ENCODE peak calls at places on chromosome 15, in seven cellular contexts. One of them, this sample, is unnamed.

GRCh38 chr15:60464836-60465630 is 13.9 kb downstream of the ICE2 start:
- DNase-seq in activated T-cell treated with anti-CD3 and anti-CD28 coated beads for 4 hours: no peak
- DNase-seq in lower lobe of right lung: no peak
- DNase-seq in NCI-H460: no peak
- DNase-seq in T47D: no peak
- DNase-seq in ACHN: no peak
- DNase-seq in NAMALWA: no peak
- DNase-seq in this sample: no peak

GRCh38 chr15:89106200-89106599 is 17.9 kb downstream of the ABHD2 start:
- DNase-seq in activated T-cell treated with anti-CD3 and anti-CD28 coated beads for 4 hours: no peak
- DNase-seq in lower lobe of right lung: no peak
- DNase-seq in NCI-H460: no peak
- DNase-seq in T47D: no peak
- DNase-seq in ACHN: no peak
- DNase-seq in NAMALWA: no peak
- DNase-seq in this sample: no peak

GRCh38 chr15:36814708-36815107 is 235.3 kb downstream of the CDIN1 start:
- DNase-seq in activated T-cell treated with anti-CD3 and anti-CD28 coated beads for 4 hours: no peak
- DNase-seq in lower lobe of right lung: no peak
- DNase-seq in NCI-H460: no peak
- DNase-seq in T47D: no peak
- DNase-seq in ACHN: no peak
- DNase-seq in NAMALWA: no peak
- DNase-seq in this sample: no peak

GRCh38 chr15:85872125-85872524 is 77.4 kb upstream of the KLHL25 start:
- DNase-seq in activated T-cell treated with anti-CD3 and anti-CD28 coated beads for 4 hours: no peak
- DNase-seq in lower lobe of right lung: no peak
- DNase-seq in NCI-H460: no peak
- DNase-seq in T47D: no peak
- DNase-seq in ACHN: no peak
- DNase-seq in NAMALWA: no peak
- DNase-seq in this sample: no peak

GRCh38 chr15:95262866-95263564 is 1031.7 kb downstream of the MCTP2 start:
- DNase-seq in activated T-cell treated with anti-CD3 and anti-CD28 coated beads for 4 hours: no peak
- DNase-seq in lower lobe of right lung: no peak
- DNase-seq in NCI-H460: no peak
- DNase-seq in T47D: no peak
- DNase-seq in ACHN: no peak
- DNase-seq in NAMALWA: no peak
- DNase-seq in this sample: no peak

GRCh38 chr15:83205725-83206324 is 1.8 kb downstream of the HDGFL3 start:
- DNase-seq in activated T-cell treated with anti-CD3 and anti-CD28 coated beads for 4 hours: no peak
- DNase-seq in lower lobe of right lung: no peak
- DNase-seq in NCI-H460: no peak
- DNase-seq in T47D: no peak
- DNase-seq in ACHN: peak; percentile 29
- DNase-seq in NAMALWA: peak; percentile 16
- DNase-seq in this sample: no peak

GRCh38 chr15:63362196-63362595 is 19.4 kb downstream of the CA12 start:
- DNase-seq in activated T-cell treated with anti-CD3 and anti-CD28 coated beads for 4 hours: no peak
- DNase-seq in lower lobe of right lung: no peak
- DNase-seq in NCI-H460: no peak
- DNase-seq in T47D: no peak
- DNase-seq in ACHN: peak; percentile 31
- DNase-seq in NAMALWA: no peak
- DNase-seq in this sample: no peak

GRCh38 chr15:77208222-77208621 is 137.3 kb upstream of the TSPAN3 start:
- DNase-seq in activated T-cell treated with anti-CD3 and anti-CD28 coated beads for 4 hours: no peak
- DNase-seq in lower lobe of right lung: no peak
- DNase-seq in NCI-H460: no peak
- DNase-seq in T47D: no peak
- DNase-seq in ACHN: no peak
- DNase-seq in NAMALWA: no peak
- DNase-seq in this sample: no peak

GRCh38 chr15:69820819-69821218 is 276.9 kb downstream of the TLE3 start:
- DNase-seq in activated T-cell treated with anti-CD3 and anti-CD28 coated beads for 4 hours: no peak
- DNase-seq in lower lobe of right lung: no peak
- DNase-seq in NCI-H460: no peak
- DNase-seq in T47D: no peak
- DNase-seq in ACHN: no peak
- DNase-seq in NAMALWA: no peak
- DNase-seq in this sample: no peak

GRCh38 chr15:80526556-80527340 is 122.6 kb downstream of the ARNT2 start:
- DNase-seq in activated T-cell treated with anti-CD3 and anti-CD28 coated beads for 4 hours: no peak
- DNase-seq in lower lobe of right lung: no peak
- DNase-seq in NCI-H460: no peak
- DNase-seq in T47D: no peak
- DNase-seq in ACHN: no peak
- DNase-seq in NAMALWA: no peak
- DNase-seq in this sample: no peak

GRCh38 chr15:81001180-81002003 is 669 bp downstream of the TLNRD1 start:
- DNase-seq in activated T-cell treated with anti-CD3 and anti-CD28 coated beads for 4 hours: no peak
- DNase-seq in lower lobe of right lung: peak; percentile 77
- DNase-seq in NCI-H460: no peak
- DNase-seq in T47D: peak; percentile 46
- DNase-seq in ACHN: peak; percentile 39
- DNase-seq in NAMALWA: peak; percentile 55
- DNase-seq in this sample: peak; percentile 60

GRCh38 chr15:77865701-77866100 is 211.8 kb downstream of the TBC1D2B start:
- DNase-seq in activated T-cell treated with anti-CD3 and anti-CD28 coated beads for 4 hours: no peak
- DNase-seq in lower lobe of right lung: peak; percentile 27
- DNase-seq in NCI-H460: no peak
- DNase-seq in T47D: no peak
- DNase-seq in ACHN: no peak
- DNase-seq in NAMALWA: no peak
- DNase-seq in this sample: no peak

GRCh38 chr15:98743177-98743576 is 94.8 kb downstream of the IGF1R start:
- DNase-seq in activated T-cell treated with anti-CD3 and anti-CD28 coated beads for 4 hours: no peak
- DNase-seq in lower lobe of right lung: no peak
- DNase-seq in NCI-H460: no peak
- DNase-seq in T47D: no peak
- DNase-seq in ACHN: no peak
- DNase-seq in NAMALWA: no peak
- DNase-seq in this sample: no peak

GRCh38 chr15:40358492-40359353 is 704 bp downstream of the DISP2 start:
- DNase-seq in activated T-cell treated with anti-CD3 and anti-CD28 coated beads for 4 hours: peak; percentile 24
- DNase-seq in lower lobe of right lung: no peak
- DNase-seq in NCI-H460: no peak
- DNase-seq in T47D: no peak
- DNase-seq in ACHN: no peak
- DNase-seq in NAMALWA: peak; percentile 45
- DNase-seq in this sample: no peak

GRCh38 chr15:68205558-68205944 is 419 bp upstream of the CALML4 start:
- DNase-seq in activated T-cell treated with anti-CD3 and anti-CD28 coated beads for 4 hours: no peak
- DNase-seq in lower lobe of right lung: no peak
- DNase-seq in NCI-H460: no peak
- DNase-seq in T47D: no peak
- DNase-seq in ACHN: no peak
- DNase-seq in NAMALWA: no peak
- DNase-seq in this sample: no peak

GRCh38 chr15:53034767-53035245 is 244.7 kb upstream of the ONECUT1 start:
- DNase-seq in activated T-cell treated with anti-CD3 and anti-CD28 coated beads for 4 hours: no peak
- DNase-seq in lower lobe of right lung: no peak
- DNase-seq in NCI-H460: no peak
- DNase-seq in T47D: no peak
- DNase-seq in ACHN: no peak
- DNase-seq in NAMALWA: no peak
- DNase-seq in this sample: no peak

GRCh38 chr15:35141743-35142356 is 56.8 kb upstream of the NANOGP8 start:
- DNase-seq in activated T-cell treated with anti-CD3 and anti-CD28 coated beads for 4 hours: no peak
- DNase-seq in lower lobe of right lung: no peak
- DNase-seq in NCI-H460: no peak
- DNase-seq in T47D: no peak
- DNase-seq in ACHN: no peak
- DNase-seq in NAMALWA: no peak
- DNase-seq in this sample: no peak

GRCh38 chr15:69553686-69554085 is 101.1 kb downstream of the RPLP1 start:
- DNase-seq in activated T-cell treated with anti-CD3 and anti-CD28 coated beads for 4 hours: no peak
- DNase-seq in lower lobe of right lung: no peak
- DNase-seq in NCI-H460: no peak
- DNase-seq in T47D: no peak
- DNase-seq in ACHN: no peak
- DNase-seq in NAMALWA: no peak
- DNase-seq in this sample: no peak

GRCh38 chr15:48963524-48964113 is at the start of gene SHC4:
- DNase-seq in activated T-cell treated with anti-CD3 and anti-CD28 coated beads for 4 hours: no peak
- DNase-seq in lower lobe of right lung: no peak
- DNase-seq in NCI-H460: peak; percentile 67
- DNase-seq in T47D: peak; percentile 68
- DNase-seq in ACHN: peak; percentile 81
- DNase-seq in NAMALWA: peak; percentile 8
- DNase-seq in this sample: no peak

GRCh38 chr15:83413054-83413719 is 34.0 kb upstream of the SH3GL3 start:
- DNase-seq in activated T-cell treated with anti-CD3 and anti-CD28 coated beads for 4 hours: no peak
- DNase-seq in lower lobe of right lung: no peak
- DNase-seq in NCI-H460: no peak
- DNase-seq in T47D: no peak
- DNase-seq in ACHN: no peak
- DNase-seq in NAMALWA: no peak
- DNase-seq in this sample: no peak

GRCh38 chr15:72117448-72117697 is 577 bp downstream of the MYO9A start:
- DNase-seq in activated T-cell treated with anti-CD3 and anti-CD28 coated beads for 4 hours: peak; percentile 48
- DNase-seq in lower lobe of right lung: peak; percentile 91
- DNase-seq in NCI-H460: peak; percentile 46
- DNase-seq in T47D: peak; percentile 56
- DNase-seq in ACHN: peak; percentile 80
- DNase-seq in NAMALWA: peak; percentile 85
- DNase-seq in this sample: peak; percentile 84

GRCh38 chr15:76994971-76995945 is at the start of gene PSTPIP1:
- DNase-seq in activated T-cell treated with anti-CD3 and anti-CD28 coated beads for 4 hours: peak; percentile 45
- DNase-seq in lower lobe of right lung: peak; percentile 68
- DNase-seq in NCI-H460: no peak
- DNase-seq in T47D: no peak
- DNase-seq in ACHN: no peak
- DNase-seq in NAMALWA: no peak
- DNase-seq in this sample: no peak

GRCh38 chr15:37581866-37582532 is 352.4 kb upstream of the TMCO5A start:
- DNase-seq in activated T-cell treated with anti-CD3 and anti-CD28 coated beads for 4 hours: no peak
- DNase-seq in lower lobe of right lung: no peak
- DNase-seq in NCI-H460: no peak
- DNase-seq in T47D: no peak
- DNase-seq in ACHN: no peak
- DNase-seq in NAMALWA: no peak
- DNase-seq in this sample: no peak

GRCh38 chr15:49962044-49962602 is 156.9 kb downstream of the ATP8B4 start:
- DNase-seq in activated T-cell treated with anti-CD3 and anti-CD28 coated beads for 4 hours: no peak
- DNase-seq in lower lobe of right lung: no peak
- DNase-seq in NCI-H460: no peak
- DNase-seq in T47D: no peak
- DNase-seq in ACHN: no peak
- DNase-seq in NAMALWA: no peak
- DNase-seq in this sample: no peak

GRCh38 chr15:25715536-25716413 is 147.4 kb downstream of the ATP10A start:
- DNase-seq in activated T-cell treated with anti-CD3 and anti-CD28 coated beads for 4 hours: no peak
- DNase-seq in lower lobe of right lung: no peak
- DNase-seq in NCI-H460: no peak
- DNase-seq in T47D: no peak
- DNase-seq in ACHN: no peak
- DNase-seq in NAMALWA: no peak
- DNase-seq in this sample: no peak

GRCh38 chr15:62067448-62068044 is 769 bp downstream of the C2CD4A start:
- DNase-seq in activated T-cell treated with anti-CD3 and anti-CD28 coated beads for 4 hours: no peak
- DNase-seq in lower lobe of right lung: peak; percentile 52
- DNase-seq in NCI-H460: no peak
- DNase-seq in T47D: no peak
- DNase-seq in ACHN: peak; percentile 26
- DNase-seq in NAMALWA: no peak
- DNase-seq in this sample: no peak

GRCh38 chr15:58077427-58077826 is 11.9 kb upstream of the ALDH1A2 start:
- DNase-seq in activated T-cell treated with anti-CD3 and anti-CD28 coated beads for 4 hours: no peak
- DNase-seq in lower lobe of right lung: no peak
- DNase-seq in NCI-H460: no peak
- DNase-seq in T47D: no peak
- DNase-seq in ACHN: no peak
- DNase-seq in NAMALWA: peak; percentile 24
- DNase-seq in this sample: peak; percentile 15

GRCh38 chr15:73346735-73347312 is 21.9 kb downstream of the HCN4 start:
- DNase-seq in activated T-cell treated with anti-CD3 and anti-CD28 coated beads for 4 hours: peak; percentile 35
- DNase-seq in lower lobe of right lung: peak; percentile 76
- DNase-seq in NCI-H460: peak; percentile 50
- DNase-seq in T47D: peak; percentile 88
- DNase-seq in ACHN: peak; percentile 45
- DNase-seq in NAMALWA: peak; percentile 58
- DNase-seq in this sample: no peak

GRCh38 chr15:62464705-62465104 is 299.6 kb upstream of the C2CD4B start:
- DNase-seq in activated T-cell treated with anti-CD3 and anti-CD28 coated beads for 4 hours: no peak
- DNase-seq in lower lobe of right lung: no peak
- DNase-seq in NCI-H460: no peak
- DNase-seq in T47D: no peak
- DNase-seq in ACHN: no peak
- DNase-seq in NAMALWA: no peak
- DNase-seq in this sample: no peak

This sample was measured in SW 1271.